ENCODE peak calls at places on chromosomes 1 and 21, in six cellular contexts. One of them, this sample, is unnamed.

GRCh38 chr21:37578471-37579126 is 212.0 kb downstream of the DYRK1A start:
- DNase-seq in SK-N-SH: no peak
- DNase-seq in stomach: no peak
- DNase-seq in transverse colon: no peak
- DNase-seq in HL-60: no peak
- DNase-seq in prostate gland: no peak
- DNase-seq in this sample: no peak

GRCh38 chr1:171081220-171081993 is 9.3 kb upstream of the FMO3 start:
- DNase-seq in transverse colon: no peak
- DNase-seq in prostate gland: no peak
- DNase-seq in SK-N-SH: peak
- DNase-seq in HL-60: no peak
- DNase-seq in stomach: no peak
- DNase-seq in this sample: no peak

GRCh38 chr21:45618846-45619485 is 24.6 kb upstream of the PCBP3 start:
- DNase-seq in transverse colon: no peak
- DNase-seq in SK-N-SH: peak
- DNase-seq in stomach: no peak
- DNase-seq in prostate gland: no peak
- DNase-seq in HL-60: peak
- DNase-seq in this sample: no peak

GRCh38 chr1:182446033-182446669 is 3.8 kb upstream of the RGSL1 start:
- DNase-seq in stomach: no peak
- DNase-seq in prostate gland: no peak
- DNase-seq in HL-60: no peak
- DNase-seq in SK-N-SH: peak
- DNase-seq in transverse colon: peak
- DNase-seq in this sample: no peak

GRCh38 chr1:228391411-228392020 is 15.1 kb downstream of the TRIM11 start:
- DNase-seq in stomach: no peak
- DNase-seq in HL-60: no peak
- DNase-seq in SK-N-SH: no peak
- DNase-seq in transverse colon: no peak
- DNase-seq in prostate gland: no peak
- DNase-seq in this sample: no peak

GRCh38 chr1:205077158-205077933 is 6.9 kb downstream of the TMEM81 start:
- DNase-seq in HL-60: no peak
- DNase-seq in SK-N-SH: no peak
- DNase-seq in stomach: no peak
- DNase-seq in transverse colon: no peak
- DNase-seq in prostate gland: no peak
- DNase-seq in this sample: no peak

GRCh38 chr1:26012862-26013261 is 8.7 kb upstream of the EXTL1 start:
- DNase-seq in SK-N-SH: no peak
- DNase-seq in stomach: peak
- DNase-seq in HL-60: no peak
- DNase-seq in prostate gland: no peak
- DNase-seq in transverse colon: no peak
- DNase-seq in this sample: no peak

GRCh38 chr1:206856674-206857464 is 8.6 kb upstream of the IL20 start:
- DNase-seq in stomach: no peak
- DNase-seq in HL-60: no peak
- DNase-seq in prostate gland: no peak
- DNase-seq in SK-N-SH: no peak
- DNase-seq in transverse colon: no peak
- DNase-seq in this sample: no peak

GRCh38 chr1:105027838-105028471 is 1278.3 kb downstream of the AMY1C start:
- DNase-seq in HL-60: no peak
- DNase-seq in prostate gland: no peak
- DNase-seq in SK-N-SH: no peak
- DNase-seq in stomach: no peak
- DNase-seq in transverse colon: no peak
- DNase-seq in this sample: no peak

GRCh38 chr1:77044133-77044849 is 174.9 kb downstream of the PIGK start:
- DNase-seq in stomach: no peak
- DNase-seq in transverse colon: no peak
- DNase-seq in SK-N-SH: no peak
- DNase-seq in prostate gland: no peak
- DNase-seq in HL-60: no peak
- DNase-seq in this sample: no peak

GRCh38 chr1:7579831-7580804 is 191.0 kb upstream of the VAMP3 start:
- DNase-seq in SK-N-SH: no peak
- DNase-seq in transverse colon: no peak
- DNase-seq in prostate gland: no peak
- DNase-seq in stomach: no peak
- DNase-seq in HL-60: no peak
- DNase-seq in this sample: no peak

GRCh38 chr1:230807551-230808267 is 60.5 kb downstream of the CAPN9 start:
- DNase-seq in prostate gland: no peak
- DNase-seq in SK-N-SH: no peak
- DNase-seq in HL-60: no peak
- DNase-seq in transverse colon: no peak
- DNase-seq in stomach: no peak
- DNase-seq in this sample: peak
- TF ChIP-seq POLR2AphosphoS5 in prostate gland: no peak
- TF ChIP-seq POLR2AphosphoS5 in SK-N-SH: no peak
- TF ChIP-seq POLR2AphosphoS5 in HL-60: no peak
- TF ChIP-seq POLR2AphosphoS5 in transverse colon: no peak
- TF ChIP-seq POLR2AphosphoS5 in stomach: no peak
- TF ChIP-seq POLR2AphosphoS5 in this sample: no peak

DNA sequence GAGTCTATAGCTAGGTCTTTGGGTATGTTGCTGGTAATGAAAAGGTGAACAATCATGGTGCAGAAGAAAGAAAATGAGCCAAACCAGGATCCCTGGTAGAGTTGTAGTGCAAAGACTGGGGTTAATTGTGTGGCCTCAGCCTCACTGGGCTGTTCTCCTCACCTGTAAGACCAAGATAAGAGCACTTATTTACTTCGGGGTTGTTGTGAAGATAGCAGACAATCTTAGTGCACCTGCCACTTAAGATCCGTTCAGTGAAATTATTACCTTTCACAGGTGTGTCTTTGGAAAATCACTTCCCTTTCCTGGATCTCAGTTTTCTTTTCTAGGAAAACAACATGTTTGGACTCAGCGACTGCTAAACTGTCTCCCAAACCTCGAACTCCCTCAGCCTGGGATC is 1.3 kb upstream of the FGGY start:
- DNase-seq in prostate gland: no peak
- DNase-seq in transverse colon: no peak
- DNase-seq in stomach: no peak
- DNase-seq in SK-N-SH: no peak
- DNase-seq in HL-60: no peak
- DNase-seq in this sample: no peak
- H3K27ac ChIP-seq in prostate gland: peak
- H3K27ac ChIP-seq in transverse colon: peak
- H3K27ac ChIP-seq in stomach: peak
- H3K27ac ChIP-seq in SK-N-SH: peak
- H3K27ac ChIP-seq in HL-60: peak
- H3K27ac ChIP-seq in this sample: peak

GRCh38 chr1:234862944-234863515 is 253.1 kb upstream of the IRF2BP2 start:
- DNase-seq in SK-N-SH: no peak
- DNase-seq in HL-60: no peak
- DNase-seq in stomach: peak
- DNase-seq in transverse colon: peak
- DNase-seq in prostate gland: peak
- DNase-seq in this sample: no peak
- TF ChIP-seq POLR2AphosphoS5 in SK-N-SH: no peak
- TF ChIP-seq POLR2AphosphoS5 in HL-60: no peak
- TF ChIP-seq POLR2AphosphoS5 in stomach: no peak
- TF ChIP-seq POLR2AphosphoS5 in transverse colon: peak
- TF ChIP-seq POLR2AphosphoS5 in prostate gland: peak
- TF ChIP-seq POLR2AphosphoS5 in this sample: peak

GRCh38 chr1:118160825-118161224 is 24.2 kb downstream of the SPAG17 start:
- DNase-seq in stomach: no peak
- DNase-seq in SK-N-SH: no peak
- DNase-seq in transverse colon: no peak
- DNase-seq in HL-60: no peak
- DNase-seq in prostate gland: no peak
- DNase-seq in this sample: no peak

GRCh38 chr1:118158918-118159317 is 26.1 kb downstream of the SPAG17 start:
- DNase-seq in prostate gland: no peak
- DNase-seq in stomach: no peak
- DNase-seq in HL-60: no peak
- DNase-seq in transverse colon: no peak
- DNase-seq in SK-N-SH: no peak
- DNase-seq in this sample: no peak

GRCh38 chr1:118155106-118155505 is 29.9 kb downstream of the SPAG17 start:
- DNase-seq in stomach: no peak
- DNase-seq in HL-60: no peak
- DNase-seq in SK-N-SH: no peak
- DNase-seq in prostate gland: no peak
- DNase-seq in transverse colon: no peak
- DNase-seq in this sample: no peak

GRCh38 chr1:118157506-118157905 is 27.5 kb downstream of the SPAG17 start:
- DNase-seq in SK-N-SH: no peak
- DNase-seq in prostate gland: no peak
- DNase-seq in stomach: no peak
- DNase-seq in HL-60: no peak
- DNase-seq in transverse colon: no peak
- DNase-seq in this sample: no peak

GRCh38 chr1:118159578-118159977 is 25.4 kb downstream of the SPAG17 start:
- DNase-seq in SK-N-SH: no peak
- DNase-seq in transverse colon: no peak
- DNase-seq in prostate gland: no peak
- DNase-seq in HL-60: no peak
- DNase-seq in stomach: no peak
- DNase-seq in this sample: no peak
- H3K27ac ChIP-seq in SK-N-SH: no peak
- H3K27ac ChIP-seq in transverse colon: no peak
- H3K27ac ChIP-seq in prostate gland: no peak
- H3K27ac ChIP-seq in HL-60: no peak
- H3K27ac ChIP-seq in stomach: no peak
- H3K27ac ChIP-seq in this sample: no peak

DNA sequence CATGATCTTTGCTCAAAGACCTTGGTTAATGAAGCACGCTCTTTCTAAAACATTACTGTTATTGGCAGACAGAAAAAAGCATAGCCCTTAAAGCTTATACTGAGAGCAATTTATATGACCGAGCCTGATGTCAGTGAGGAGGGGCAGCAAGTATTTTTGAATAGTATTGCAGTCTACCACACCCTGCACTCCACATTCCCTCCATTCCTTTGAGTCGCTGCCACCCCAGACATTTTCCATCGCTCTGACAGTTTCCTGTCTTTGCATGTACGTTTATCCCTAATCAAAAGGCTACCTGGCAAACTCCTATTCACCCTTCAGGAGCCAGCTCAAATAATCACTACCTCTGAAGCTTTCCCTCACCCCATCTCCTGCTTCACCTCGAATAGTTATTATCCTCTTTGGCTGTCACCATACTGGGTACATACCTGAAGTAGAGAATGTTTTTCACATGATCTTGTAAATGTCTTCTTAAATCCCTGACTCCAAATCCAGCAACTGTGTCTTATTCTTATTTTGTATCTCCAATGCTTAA is 5.5 kb upstream of the JUN start:
- DNase-seq in HL-60: no peak
- DNase-seq in transverse colon: no peak
- DNase-seq in stomach: no peak
- DNase-seq in SK-N-SH: no peak
- DNase-seq in prostate gland: no peak
- DNase-seq in this sample: no peak
- TF ChIP-seq POLR2AphosphoS5 in HL-60: no peak
- TF ChIP-seq POLR2AphosphoS5 in transverse colon: no peak
- TF ChIP-seq POLR2AphosphoS5 in stomach: no peak
- TF ChIP-seq POLR2AphosphoS5 in SK-N-SH: no peak
- TF ChIP-seq POLR2AphosphoS5 in prostate gland: no peak
- TF ChIP-seq POLR2AphosphoS5 in this sample: no peak

GRCh38 chr1:47753808-47754207 is 243.4 kb downstream of the TRABD2B start:
- DNase-seq in HL-60: no peak
- DNase-seq in transverse colon: no peak
- DNase-seq in prostate gland: no peak
- DNase-seq in SK-N-SH: no peak
- DNase-seq in stomach: no peak
- DNase-seq in this sample: no peak

GRCh38 chr1:47751188-47751587 is 246.0 kb downstream of the TRABD2B start:
- DNase-seq in SK-N-SH: no peak
- DNase-seq in transverse colon: no peak
- DNase-seq in stomach: no peak
- DNase-seq in prostate gland: no peak
- DNase-seq in HL-60: no peak
- DNase-seq in this sample: no peak

GRCh38 chr1:47752048-47752451 is 245.1 kb downstream of the TRABD2B start:
- DNase-seq in prostate gland: peak
- DNase-seq in transverse colon: peak
- DNase-seq in stomach: peak
- DNase-seq in HL-60: no peak
- DNase-seq in SK-N-SH: no peak
- DNase-seq in this sample: no peak

GRCh38 chr1:47754221-47754620 is 243.0 kb downstream of the TRABD2B start:
- DNase-seq in prostate gland: no peak
- DNase-seq in transverse colon: no peak
- DNase-seq in stomach: no peak
- DNase-seq in SK-N-SH: no peak
- DNase-seq in HL-60: no peak
- DNase-seq in this sample: no peak

DNA sequence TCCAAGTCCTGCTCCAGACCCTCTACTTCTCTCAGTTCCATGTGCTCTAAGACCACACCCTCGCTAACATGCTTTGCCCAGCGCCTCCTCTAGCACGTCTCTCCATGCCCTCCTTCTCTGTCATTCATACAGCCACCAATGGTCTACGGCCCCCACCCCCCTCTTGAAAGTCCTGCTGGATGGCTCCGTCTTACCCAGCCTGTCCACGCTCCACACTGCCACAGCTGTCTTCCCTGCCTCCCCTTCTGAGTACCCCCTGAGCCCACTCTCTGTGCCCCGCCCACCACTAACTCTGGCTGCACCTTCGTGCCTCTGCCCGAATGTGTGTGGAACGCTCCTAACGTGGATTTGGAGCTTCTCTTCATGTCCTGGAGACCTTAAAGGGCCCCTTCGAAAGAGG is 244.6 kb downstream of the TRABD2B start:
- DNase-seq in HL-60: no peak
- DNase-seq in stomach: no peak
- DNase-seq in prostate gland: no peak
- DNase-seq in transverse colon: no peak
- DNase-seq in SK-N-SH: no peak
- DNase-seq in this sample: no peak
- H3K27ac ChIP-seq in HL-60: no peak
- H3K27ac ChIP-seq in stomach: no peak
- H3K27ac ChIP-seq in prostate gland: peak
- H3K27ac ChIP-seq in transverse colon: peak
- H3K27ac ChIP-seq in SK-N-SH: no peak
- H3K27ac ChIP-seq in this sample: no peak

GRCh38 chr1:23483327-23484252 is at the start of gene ASAP3:
- DNase-seq in prostate gland: peak
- DNase-seq in stomach: peak
- DNase-seq in transverse colon: peak
- DNase-seq in HL-60: no peak
- DNase-seq in SK-N-SH: peak
- DNase-seq in this sample: no peak
- TF ChIP-seq POLR2AphosphoS5 in prostate gland: no peak
- TF ChIP-seq POLR2AphosphoS5 in stomach: peak
- TF ChIP-seq POLR2AphosphoS5 in transverse colon: peak
- TF ChIP-seq POLR2AphosphoS5 in HL-60: no peak
- TF ChIP-seq POLR2AphosphoS5 in SK-N-SH: peak
- TF ChIP-seq POLR2AphosphoS5 in this sample: no peak